ENCODE peak calls at places on chromosomes 11 and 22, in seven cellular contexts. X is testis, F is neural progenitor cell, H is pancreas, B is cardiac muscle cell, N is left ventricle myocardium inferior, M is keratinocyte. J is an unnamed sample.

GRCh38 chr22:30234786-30235470 is 11.6 kb downstream of the LIF start:
- DNase-seq in X (peak; percentile 72), M (no peak), N (no peak), F (no peak), H (no peak), B (peak; percentile 86), J (no peak)

GRCh38 chr11:2975594-2975993 is 16.5 kb downstream of the NAP1L4 start:
- DNase-seq in H (no peak), N (no peak), B (peak; percentile 44), M (no peak), F (peak; percentile 45), X (peak; percentile 58), J (peak; percentile 42)

GRCh38 chr11:69156218-69156639 is 494 bp downstream of the SMIM38 start:
- DNase-seq in F (no peak), N (no peak), B (peak; percentile 33), M (no peak), X (no peak), H (no peak), J (no peak)

GRCh38 chr11:102142333-102142732 is 32.1 kb downstream of the YAP1 start:
- DNase-seq in N (no peak), X (no peak), F (no peak), M (no peak), H (no peak), B (no peak), J (no peak)

GRCh38 chr11:2295971-2296912 is 5.5 kb downstream of the C11orf21 start:
- DNase-seq in F (no peak), X (peak; percentile 10), H (no peak), N (no peak), M (no peak), B (no peak), J (no peak)

GRCh38 chr22:34976474-34976873 is 89.5 kb upstream of the ISX start:
- DNase-seq in B (no peak), X (no peak), F (no peak), M (no peak), H (no peak), N (no peak), J (no peak)

GRCh38 chr11:86118201-86118600 is 49.3 kb upstream of the PICALM start:
- DNase-seq in X (no peak), H (no peak), N (no peak), F (no peak), B (no peak), M (no peak), J (no peak)

GRCh38 chr11:112025682-112026081 is 474 bp downstream of the DLAT start:
- DNase-seq in M (no peak), F (no peak), N (no peak), B (no peak), H (no peak), X (no peak), J (peak; percentile 35)

GRCh38 chr11:119478711-119479285 is 55.8 kb upstream of the THY1 start:
- DNase-seq in N (no peak), X (no peak), M (no peak), H (no peak), F (no peak), B (no peak), J (peak; percentile 30)

GRCh38 chr11:36598051-36598450 is at the start of gene RAG2:
- DNase-seq in N (no peak), B (no peak), X (no peak), H (no peak), M (no peak), F (no peak), J (no peak)

GRCh38 chr11:114183041-114183511 is 113.1 kb upstream of the NNMT start:
- DNase-seq in B (no peak), X (peak; percentile 54), N (no peak), F (no peak), M (no peak), H (no peak), J (no peak)

GRCh38 chr11:61627831-61628753 is 47.2 kb upstream of the SYT7 start:
- DNase-seq in F (peak; percentile 86), X (peak; percentile 86), N (peak; percentile 60), M (no peak), B (peak; percentile 82), H (peak; percentile 81), J (peak; percentile 45)

GRCh38 chr11:94151903-94152677 is 23.4 kb downstream of the PANX1 start:
- DNase-seq in X (no peak), H (no peak), B (peak; percentile 67), M (no peak), F (no peak), N (no peak), J (peak; percentile 76)

GRCh38 chr22:48868554-48868953 is 959.1 kb downstream of the BRD1 start:
- DNase-seq in N (peak; percentile 7), M (no peak), X (no peak), F (no peak), B (no peak), H (no peak), J (no peak)

GRCh38 chr11:62001450-62002178 is 34.2 kb upstream of the FTH1 start:
- DNase-seq in X (peak; percentile 68), M (no peak), H (peak; percentile 82), F (no peak), B (peak; percentile 81), N (no peak), J (no peak)

GRCh38 chr11:19694796-19695345 is 17.8 kb upstream of the NAV2 start:
- DNase-seq in F (no peak), H (peak; percentile 40), B (no peak), M (no peak), N (no peak), X (no peak), J (no peak)

GRCh38 chr22:21945453-21946261 is 7.0 kb downstream of the PPM1F start:
- DNase-seq in F (no peak), X (no peak), N (no peak), M (no peak), H (no peak), B (no peak), J (no peak)
- H3K4me1 ChIP-seq in F (peaks cover 6% of the 10 kb centered on the region), X (no peaks in the 10 kb centered on the region), N (peaks cover 98% of the 10 kb centered on the region), M (peaks cover 31% of the 10 kb centered on the region), H (no peaks in the 10 kb centered on the region), B (peaks cover 12% of the 10 kb centered on the region), J (peaks cover 71% of the 10 kb centered on the region)

GRCh38 chr11:121300972-121301699 is 8.6 kb downstream of the SC5D start:
- DNase-seq in M (no peak), F (no peak), N (no peak), X (no peak), H (no peak), B (peak; percentile 38), J (no peak)

GRCh38 chr11:121299417-121299816 is 6.8 kb downstream of the SC5D start:
- DNase-seq in N (no peak), M (no peak), X (no peak), H (no peak), F (no peak), B (no peak), J (no peak)

GRCh38 chr11:121300313-121300971 is 7.9 kb downstream of the SC5D start:
- DNase-seq in F (no peak), M (no peak), B (peak; percentile 3), H (no peak), X (no peak), N (no peak), J (no peak)

GRCh38 chr11:121297872-121298271 is 5.3 kb downstream of the SC5D start:
- DNase-seq in H (no peak), B (no peak), M (no peak), F (no peak), X (no peak), N (no peak), J (no peak)

GRCh38 chr11:121298770-121299169 is 6.2 kb downstream of the SC5D start:
- DNase-seq in M (no peak), N (no peak), H (no peak), F (no peak), B (no peak), X (no peak), J (no peak)
- H3K4me1 ChIP-seq in M (peaks cover 30% of the 10 kb centered on the region), N (peaks cover 27% of the 10 kb centered on the region), H (peaks cover 14% of the 10 kb centered on the region), F (peaks cover 37% of the 10 kb centered on the region), B (peaks cover 77% of the 10 kb centered on the region), X (peaks cover 3% of the 10 kb centered on the region), J (peaks cover 10% of the 10 kb centered on the region)

DNA sequence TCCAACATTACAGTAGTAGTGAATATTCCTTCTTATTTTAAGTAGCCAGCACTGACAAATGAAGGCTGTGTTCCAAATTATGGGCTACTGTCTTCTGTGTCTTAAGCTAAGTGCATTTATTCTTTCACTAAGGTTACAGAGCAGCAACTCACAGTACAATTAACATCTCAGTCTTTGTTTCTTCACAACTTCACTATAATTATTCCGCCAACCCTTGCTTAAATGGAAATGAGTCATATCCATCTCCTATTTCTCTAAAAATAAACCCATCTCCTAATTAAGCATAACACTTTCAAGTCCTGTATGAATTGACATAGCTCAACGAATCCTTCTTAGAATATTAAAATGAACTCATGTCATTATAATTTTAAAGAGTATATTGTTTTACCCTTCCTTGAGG is 6.7 kb downstream of the ETS1 start:
- DNase-seq in F (no peak), M (no peak), N (no peak), X (no peak), H (no peak), B (no peak), J (no peak)
- H3K4me1 ChIP-seq in F (peaks cover 18% of the 10 kb centered on the region), M (no peaks in the 10 kb centered on the region), N (peaks cover 83% of the 10 kb centered on the region), X (no peaks in the 10 kb centered on the region), H (no peaks in the 10 kb centered on the region), B (peaks cover 12% of the 10 kb centered on the region), J (no peaks in the 10 kb centered on the region)

DNA sequence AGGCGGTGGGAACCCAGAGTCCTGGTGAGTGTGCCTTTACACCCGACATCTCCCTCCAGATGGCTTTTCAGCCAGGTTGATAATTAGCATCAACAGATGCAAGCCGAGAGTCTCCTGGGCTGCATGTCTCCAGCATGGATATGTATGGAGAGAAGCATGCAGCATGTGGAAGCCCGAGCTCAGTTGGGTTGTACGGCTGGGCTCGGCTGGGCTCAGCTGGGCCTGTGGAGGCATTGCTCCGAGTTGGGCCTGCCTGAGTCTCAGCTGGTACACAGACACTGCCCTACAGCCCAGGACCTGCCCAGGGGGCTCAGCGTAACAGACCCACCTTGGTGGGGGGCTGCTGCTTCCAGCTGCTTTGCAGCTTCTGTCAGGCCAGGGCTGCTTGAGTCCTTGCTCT is 115.4 kb downstream of the TEAD1 start:
- DNase-seq in M (no peak), X (no peak), F (no peak), N (no peak), H (no peak), B (no peak), J (no peak)
- H3K4me1 ChIP-seq in M (peaks cover 5% of the 10 kb centered on the region), X (no peaks in the 10 kb centered on the region), F (peaks cover 34% of the 10 kb centered on the region), N (peaks cover 55% of the 10 kb centered on the region), H (peaks cover 16% of the 10 kb centered on the region), B (peaks cover 32% of the 10 kb centered on the region), J (peaks cover 4% of the 10 kb centered on the region)

GRCh38 chr22:49973018-49973965 is 12.7 kb downstream of the PIM3 start:
- DNase-seq in H (no peak), F (no peak), X (no peak), N (no peak), M (no peak), B (peak; percentile 36), J (no peak)

GRCh38 chr22:49969751-49970527 is 9.4 kb downstream of the PIM3 start:
- DNase-seq in M (no peak), H (peak; percentile 62), X (no peak), B (no peak), F (no peak), N (peak; percentile 13), J (no peak)

GRCh38 chr22:49970528-49971231 is 10.1 kb downstream of the PIM3 start:
- DNase-seq in X (peak; percentile 95), M (peak; percentile 95), B (peak; percentile 94), H (peak; percentile 96), N (peak; percentile 91), F (peak; percentile 79), J (peak; percentile 99)

GRCh38 chr22:49972163-49973017 is 11.8 kb downstream of the PIM3 start:
- DNase-seq in N (peak; percentile 16), B (no peak), F (no peak), H (peak; percentile 73), M (no peak), X (no peak), J (no peak)

GRCh38 chr22:49971232-49972162 is 10.9 kb downstream of the PIM3 start:
- DNase-seq in M (no peak), X (peak; percentile 84), B (peak; percentile 72), H (peak; percentile 82), F (peak; percentile 64), N (peak; percentile 87), J (no peak)
- H3K4me1 ChIP-seq in M (peaks cover 15% of the 10 kb centered on the region), X (peaks cover 37% of the 10 kb centered on the region), B (peaks cover 18% of the 10 kb centered on the region), H (no peaks in the 10 kb centered on the region), F (peaks cover 14% of the 10 kb centered on the region), N (peaks cover 58% of the 10 kb centered on the region), J (peaks cover 14% of the 10 kb centered on the region)

J was measured in A673.